ENCODE peak calls at places on chromosomes 7 and 10, in four cellular contexts. J is Peyer's patch; F is activated CD4-positive, alpha-beta T cell treated with anti-CD3 and anti-CD28 coated beads, Interleukin-2, amount 10 ng/mL, durations not matched to agents 7 days and 5 days; C is activated CD8-positive, alpha-beta memory T cell treated with anti-CD3 and anti-CD28 coated beads, Interleukin-2, amount 50 U/mL, for 4 hours. H is an unnamed sample.

GRCh38 chr10:82934429-82934828 is 1059.4 kb downstream of the NRG3 start:
- DNase-seq in J (no peak), F (no peak), C (no peak), H (no peak)

GRCh38 chr10:60185426-60185825 is 204.2 kb downstream of the ANK3 start:
- DNase-seq in C (no peak), J (no peak), F (no peak), H (no peak)

GRCh38 chr7:35762781-35763180 is 38.1 kb upstream of the SEPTIN7 start:
- DNase-seq in J (no peak), C (no peak), F (no peak), H (no peak)

GRCh38 chr7:93015193-93016084 is 102.3 kb downstream of the SAMD9 start:
- DNase-seq in J (no peak), C (no peak), F (no peak), H (no peak)

GRCh38 chr7:135536160-135536559 is 21.6 kb upstream of the NUP205 start:
- DNase-seq in J (no peak), C (no peak), F (no peak), H (no peak)

GRCh38 chr10:5765617-5766016 is 47.6 kb downstream of the GDI2 start:
- DNase-seq in J (no peak), F (no peak), C (no peak), H (no peak)

GRCh38 chr10:5040781-5041470 is 37.3 kb upstream of the AKR1C2 start:
- DNase-seq in C (no peak), F (no peak), J (no peak), H (no peak)

GRCh38 chr7:126685596-126685995 is 567.1 kb downstream of the GRM8 start:
- DNase-seq in C (no peak), F (no peak), J (no peak), H (no peak)

GRCh38 chr10:84613336-84614021 is 285.1 kb downstream of the CCSER2 start:
- DNase-seq in F (no peak), C (no peak), J (no peak), H (no peak)

GRCh38 chr7:70132802-70133201 is 534.5 kb downstream of the AUTS2 start:
- DNase-seq in C (no peak), F (no peak), J (no peak), H (no peak)

GRCh38 chr7:55452967-55453366 is 87.8 kb downstream of the LANCL2 start:
- DNase-seq in F (no peak), C (no peak), J (no peak), H (no peak)

GRCh38 chr7:127393370-127394058 is 1.0 kb upstream of the ZNF800 start:
- DNase-seq in J (no peak), F (no peak), C (no peak), H (no peak)

GRCh38 chr10:35416628-35417625 is 80.6 kb downstream of the CCNY start:
- DNase-seq in F (no peak), C (no peak), J (no peak), H (no peak)

GRCh38 chr10:78729810-78730209 is 339.0 kb upstream of the ZMIZ1 start:
- DNase-seq in J (no peak), F (no peak), C (no peak), H (no peak)

GRCh38 chr10:14578060-14578952 is 196.4 kb downstream of the FAM107B start:
- DNase-seq in J (no peak), F (no peak), C (no peak), H (peak)

GRCh38 chr7:3464900-3465622 is 164.0 kb downstream of the SDK1 start:
- DNase-seq in F (no peak), J (no peak), C (no peak), H (no peak)

GRCh38 chr10:61452655-61453641 is at the start of gene TMEM26:
- DNase-seq in J (peak), C (no peak), F (no peak), H (no peak)

GRCh38 chr10:74233281-74233680 is 82.3 kb downstream of the ADK start:
- DNase-seq in F (no peak), J (no peak), C (no peak), H (no peak)

GRCh38 chr10:6493521-6494451 is 86.3 kb downstream of the PRKCQ start:
- DNase-seq in C (no peak), F (no peak), J (no peak), H (no peak)

GRCh38 chr7:16646427-16647081 is 573 bp downstream of the BZW2 start:
- DNase-seq in F (peak), J (no peak), C (no peak), H (no peak)

GRCh38 chr10:18216482-18216881 is 76.3 kb downstream of the CACNB2 start:
- DNase-seq in J (no peak), C (no peak), F (no peak), H (no peak)

GRCh38 chr10:117619200-117619599 is 76.7 kb downstream of the EMX2 start:
- DNase-seq in F (no peak), C (no peak), J (no peak), H (no peak)

GRCh38 chr10:124072541-124072940 is 20.9 kb downstream of the CHST15 start:
- DNase-seq in C (no peak), F (no peak), J (no peak), H (no peak)

GRCh38 chr10:131146790-131147189 is 164.7 kb downstream of the TCERG1L start:
- DNase-seq in F (no peak), J (no peak), C (no peak), H (no peak)

GRCh38 chr10:34396669-34397068 is 418.4 kb downstream of the PARD3 start:
- DNase-seq in F (no peak), C (no peak), J (no peak), H (no peak)

GRCh38 chr7:116796471-116796870 is 65.9 kb upstream of the CAPZA2 start:
- DNase-seq in C (no peak), J (no peak), F (no peak), H (no peak)

GRCh38 chr7:1595636-1596035 is 25.8 kb upstream of the PSMG3 start:
- DNase-seq in J (no peak), F (no peak), C (no peak), H (no peak)

GRCh38 chr10:97764519-97764931 is 7.3 kb downstream of the SFRP5 start:
- DNase-seq in J (no peak), F (no peak), C (no peak), H (no peak)

GRCh38 chr10:29482591-29483421 is 152.0 kb downstream of the SVIL start:
- DNase-seq in F (peak), C (no peak), J (no peak), H (no peak)

GRCh38 chr7:102101111-102101551 is 185.5 kb upstream of the SH2B2 start:
- DNase-seq in F (no peak), J (no peak), C (no peak), H (no peak)

GRCh38 chr10:209357-209756 is 74.1 kb downstream of the ZMYND11 start:
- DNase-seq in F (no peak), J (no peak), C (no peak), H (no peak)

GRCh38 chr7:37633048-37633447 is 50.5 kb upstream of the GPR141 start:
- DNase-seq in F (no peak), J (no peak), C (no peak), H (no peak)

GRCh38 chr10:123154092-123154942 is at the start of gene BUB3:
- DNase-seq in J (peak), C (peak), F (peak), H (peak)

GRCh38 chr10:63438506-63439498 is 27.0 kb downstream of the JMJD1C start:
- DNase-seq in J (no peak), F (no peak), C (no peak), H (no peak)

GRCh38 chr10:84310470-84310869 is 17.9 kb upstream of the CCSER2 start:
- DNase-seq in J (no peak), C (no peak), F (no peak), H (no peak)

GRCh38 chr10:122116331-122116730 is 127.4 kb downstream of the TACC2 start:
- DNase-seq in F (no peak), C (no peak), J (no peak), H (no peak)

H was measured in stomach.